ENCODE peak calls at places on chromosomes 12 and 14, in six cellular contexts. C, X, B, E, N and L are unnamed samples.

GRCh38 chr12:12714276-12715001 is 2.7 kb upstream of the CDKN1B start:
- DNase-seq in E (peak), X (no peak), B (no peak), C (peak), N (no peak), L (no peak)

GRCh38 chr12:16520328-16520727 is 85.6 kb downstream of the LMO3 start:
- DNase-seq in C (no peak), E (peak), X (no peak), N (peak), B (no peak), L (peak)

GRCh38 chr12:53508534-53509199 is 1.4 kb upstream of the NPFF start:
- DNase-seq in N (peak), C (peak), E (peak), X (peak), B (peak), L (peak)

GRCh38 chr14:104305511-104306449 is 167.4 kb downstream of the KIF26A start:
- DNase-seq in C (no peak), N (no peak), X (no peak), E (no peak), B (peak), L (peak)

GRCh38 chr12:76533331-76533730 is 26.2 kb downstream of the OSBPL8 start:
- DNase-seq in C (no peak), N (no peak), B (no peak), E (peak), X (no peak), L (no peak)

GRCh38 chr14:65040666-65041433 is 54.2 kb downstream of the FNTB start:
- DNase-seq in N (no peak), E (no peak), C (no peak), B (no peak), X (no peak), L (no peak)

GRCh38 chr12:53749986-53750811 is 1.6 kb downstream of the CISTR start:
- DNase-seq in B (no peak), N (no peak), E (no peak), X (no peak), C (no peak), L (no peak)

GRCh38 chr12:123546281-123546680 is 12.8 kb upstream of the RILPL1 start:
- DNase-seq in C (no peak), E (peak), N (peak), B (no peak), X (no peak), L (peak)

GRCh38 chr12:50050410-50051280 is 6.8 kb upstream of the ASIC1 start:
- DNase-seq in B (peak), C (no peak), N (peak), X (no peak), E (peak), L (peak)

GRCh38 chr14:105487449-105487985 is 831 bp downstream of the CRIP1 start:
- DNase-seq in C (peak), X (no peak), N (no peak), E (no peak), B (peak), L (no peak)

GRCh38 chr12:40672650-40673319 is 19.5 kb upstream of the CNTN1 start:
- DNase-seq in E (no peak), B (no peak), C (no peak), N (peak), X (no peak), L (no peak)

GRCh38 chr14:88974991-88975835 is 150.8 kb downstream of the TTC8 start:
- DNase-seq in C (no peak), E (no peak), N (no peak), X (no peak), B (no peak), L (no peak)

GRCh38 chr12:41794341-41794740 is 350.3 kb downstream of the GXYLT1 start:
- DNase-seq in X (no peak), N (no peak), C (no peak), E (no peak), B (no peak), L (no peak)

GRCh38 chr14:78401866-78402265 is 231.7 kb downstream of the NRXN3 start:
- DNase-seq in B (no peak), X (no peak), E (peak), C (no peak), N (no peak), L (no peak)

GRCh38 chr12:127172857-127173256 is 1094.1 kb upstream of the TMEM132C start:
- DNase-seq in E (no peak), X (no peak), C (no peak), N (peak), B (no peak), L (no peak)

GRCh38 chr14:32078030-32078793 is 1.1 kb downstream of the ARHGAP5 start:
- DNase-seq in B (peak), E (peak), C (peak), X (no peak), N (peak), L (no peak)

GRCh38 chr14:77158175-77158908 is 16.8 kb upstream of the ZDHHC22 start:
- DNase-seq in X (peak), B (peak), N (peak), E (peak), C (no peak), L (peak)

GRCh38 chr12:74431821-74432220 is 105.8 kb upstream of the ATXN7L3B start:
- DNase-seq in E (no peak), C (no peak), B (no peak), N (no peak), X (no peak), L (no peak)

GRCh38 chr12:6699989-6700645 is 498 bp downstream of the PIANP start:
- DNase-seq in B (no peak), E (no peak), N (no peak), C (no peak), X (no peak), L (peak)

GRCh38 chr12:71045781-71046180 is 112.0 kb downstream of the TSPAN8 start:
- DNase-seq in N (peak), E (peak), C (no peak), X (peak), B (no peak), L (peak)

GRCh38 chr12:14126692-14127091 is 145.3 kb upstream of the GRIN2B start:
- DNase-seq in B (no peak), E (no peak), X (no peak), N (no peak), C (no peak), L (no peak)

GRCh38 chr14:61568572-61569011 is 126.7 kb upstream of the HIF1A start:
- DNase-seq in N (no peak), E (no peak), B (peak), X (no peak), C (peak), L (no peak)

GRCh38 chr12:22318122-22318737 is 16.3 kb downstream of the ST8SIA1 start:
- DNase-seq in B (no peak), N (peak), E (peak), X (no peak), C (no peak), L (no peak)

GRCh38 chr14:103372552-103373304 is 12.5 kb upstream of the MARK3 start:
- DNase-seq in X (peak), B (no peak), E (peak), C (no peak), N (peak), L (peak)

GRCh38 chr12:3262466-3262865 is 185.3 kb downstream of the TSPAN9 start:
- DNase-seq in C (no peak), E (no peak), X (no peak), N (no peak), B (no peak), L (no peak)

GRCh38 chr14:53093206-53093605 is 59.9 kb downstream of the DDHD1 start:
- DNase-seq in N (peak), C (no peak), B (no peak), X (no peak), E (peak), L (no peak)

GRCh38 chr12:68495666-68496065 is 115.0 kb upstream of the RAP1B start:
- DNase-seq in N (peak), E (peak), C (no peak), X (no peak), B (no peak), L (no peak)

GRCh38 chr12:105107176-105107496 is 395 bp upstream of the WASHC4 start:
- DNase-seq in B (no peak), X (no peak), N (peak), E (no peak), C (no peak), L (peak)

GRCh38 chr14:102571478-102572042 is 20.9 kb upstream of the RCOR1 start:
- DNase-seq in X (no peak), E (no peak), C (no peak), N (no peak), B (no peak), L (no peak)

GRCh38 chr12:122753213-122753571 is 568 bp downstream of the DENR start:
- DNase-seq in N (no peak), E (peak), X (no peak), C (no peak), B (no peak), L (no peak)

GRCh38 chr14:49106721-49107689 is 479.2 kb downstream of the RPS29 start:
- DNase-seq in C (no peak), N (no peak), X (no peak), E (peak), B (no peak), L (no peak)

GRCh38 chr12:22286569-22286968 is 47.9 kb downstream of the ST8SIA1 start:
- DNase-seq in E (peak), X (peak), B (no peak), N (peak), C (no peak), L (peak)

GRCh38 chr14:20583908-20584307 is 3.9 kb downstream of the RNASE11 start:
- DNase-seq in N (no peak), B (no peak), E (no peak), X (no peak), C (no peak), L (no peak)

GRCh38 chr14:20460458-20461229 is 590 bp downstream of the PIP4P1 start:
- DNase-seq in E (no peak), C (no peak), X (no peak), N (no peak), B (no peak), L (peak)

GRCh38 chr12:123388218-123388947 is 4.5 kb downstream of the KMT5A start:
- DNase-seq in X (no peak), N (peak), C (peak), B (peak), E (peak), L (peak)

GRCh38 chr12:53811606-53812005 is 59.8 kb upstream of the CISTR start:
- DNase-seq in E (no peak), X (no peak), C (no peak), N (no peak), B (no peak), L (no peak)

GRCh38 chr12:53938276-53939140 is at the start of gene HOXC13:
- DNase-seq in X (no peak), B (no peak), N (peak), C (no peak), E (no peak), L (peak)

GRCh38 chr12:90621927-90622326 is 333.0 kb downstream of the CCER1 start:
- DNase-seq in E (peak), C (no peak), B (no peak), X (peak), N (peak), L (peak)

GRCh38 chr12:114476159-114476558 is 70.2 kb upstream of the TBX5 start:
- DNase-seq in X (no peak), E (peak), B (no peak), C (no peak), N (peak), L (no peak)

GRCh38 chr12:107488666-107489065 is 196.9 kb upstream of the PWP1 start:
- DNase-seq in C (no peak), X (no peak), B (no peak), E (peak), N (peak), L (no peak)